ENCODE peak calls at places on chromosomes 3 and 15, in seven cellular contexts. K is dermis microvascular lymphatic vessel endothelial cell; H is HL-60; J is activated T-cell treated with anti-CD3 and anti-CD28 coated beads, Interleukin-2, amount 50 U/mL, for 72 hours; D is amygdala; C is stimulated activated CD4-positive, alpha-beta T cell treated with anti-CD3 and anti-CD28 coated beads, Interleukin-15, amount 100 ng/mL, for 1 hour; X is A172. Y is an unnamed sample.

GRCh38 chr3:23068016-23068728 is 135.0 kb upstream of the UBE2E2 start:
- DNase-seq in D (no peak), X (no peak), C (no peak), J (no peak), H (no peak), K (no peak), Y (no peak)

GRCh38 chr3:43054754-43055153 is 51.1 kb downstream of the POMGNT2 start:
- DNase-seq in C (no peak), K (no peak), J (no peak), H (no peak), D (no peak), X (no peak), Y (no peak)

GRCh38 chr15:95284933-95285401 is 1045.5 kb upstream of the NR2F2 start:
- DNase-seq in K (peak; percentile 75), H (peak; percentile 90), D (no peak), X (no peak), J (peak; percentile 1), C (no peak), Y (no peak)

GRCh38 chr3:40719660-40720287 is 195.0 kb downstream of the ZNF621 start:
- DNase-seq in K (peak; percentile 61), D (no peak), H (no peak), X (peak; percentile 2), J (no peak), C (no peak), Y (no peak)

GRCh38 chr15:68061578-68061977 is 7.5 kb downstream of the PIAS1 start:
- DNase-seq in H (no peak), X (no peak), K (no peak), J (no peak), C (no peak), D (no peak), Y (no peak)

GRCh38 chr3:140143670-140144069 is 208.7 kb downstream of the CLSTN2 start:
- DNase-seq in D (peak; percentile 9), C (no peak), H (no peak), K (no peak), X (no peak), J (no peak), Y (no peak)

GRCh38 chr3:129690963-129691362 is 84.5 kb upstream of the PLXND1 start:
- DNase-seq in K (no peak), J (no peak), D (no peak), H (no peak), X (no peak), C (no peak), Y (no peak)

GRCh38 chr15:88257311-88257901 is 867 bp upstream of the NTRK3 start:
- DNase-seq in K (no peak), D (peak; percentile 62), H (no peak), C (no peak), X (no peak), J (peak; percentile 49), Y (no peak)

GRCh38 chr3:41652931-41653330 is 309.0 kb downstream of the ULK4 start:
- DNase-seq in C (no peak), J (no peak), D (no peak), H (no peak), K (no peak), X (no peak), Y (no peak)

GRCh38 chr3:146124141-146124801 is 36.7 kb downstream of the PLOD2 start:
- DNase-seq in H (no peak), D (no peak), K (peak; percentile 32), C (no peak), J (no peak), X (peak; percentile 5), Y (no peak)

GRCh38 chr3:28279770-28280169 is 38.4 kb downstream of the CMC1 start:
- DNase-seq in H (no peak), X (no peak), D (no peak), K (no peak), C (no peak), J (no peak), Y (no peak)

GRCh38 chr3:195059006-195059350 is 212.0 kb downstream of the XXYLT1 start:
- DNase-seq in D (no peak), H (no peak), K (peak; percentile 89), C (no peak), X (no peak), J (no peak), Y (no peak)

GRCh38 chr3:81851166-81851565 is 89.7 kb upstream of the GBE1 start:
- DNase-seq in J (no peak), D (no peak), H (no peak), X (no peak), K (no peak), C (no peak), Y (no peak)

GRCh38 chr3:53519047-53519717 is 24.8 kb downstream of the CACNA1D start:
- DNase-seq in X (no peak), C (no peak), H (peak; percentile 25), D (no peak), K (no peak), J (no peak), Y (no peak)

GRCh38 chr15:64521726-64522164 is 61.4 kb downstream of the ZNF609 start:
- DNase-seq in X (peak; percentile 86), C (no peak), K (peak; percentile 37), J (no peak), H (peak; percentile 89), D (no peak), Y (peak; percentile 59)

GRCh38 chr3:157166115-157166514 is 6.2 kb upstream of the CCNL1 start:
- DNase-seq in D (no peak), K (no peak), J (no peak), H (no peak), X (no peak), C (no peak), Y (no peak)

GRCh38 chr3:22089284-22089683 is 338.3 kb upstream of the ZNF385D start:
- DNase-seq in C (no peak), X (peak; percentile 34), H (peak; percentile 4), D (no peak), J (no peak), K (peak; percentile 6), Y (no peak)

GRCh38 chr15:27686376-27686775 is 412.7 kb downstream of the OCA2 start:
- DNase-seq in X (no peak), J (no peak), D (no peak), K (no peak), H (no peak), C (no peak), Y (no peak)

GRCh38 chr15:23877502-23878412 is 190.7 kb upstream of the NDN start:
- DNase-seq in D (no peak), H (peak; percentile 27), C (no peak), J (peak; percentile 47), K (no peak), X (peak; percentile 6), Y (no peak)

GRCh38 chr15:93829115-93829849 is 402.1 kb upstream of the MCTP2 start:
- DNase-seq in D (no peak), K (no peak), J (no peak), X (peak; percentile 2), H (no peak), C (no peak), Y (no peak)

GRCh38 chr15:57217716-57218598 is 158.3 kb upstream of the CGNL1 start:
- DNase-seq in H (peak; percentile 45), K (peak; percentile 22), D (no peak), J (no peak), X (peak; percentile 14), C (no peak), Y (no peak)

GRCh38 chr15:76366714-76367113 is 30.1 kb downstream of the ISL2 start:
- DNase-seq in J (no peak), X (no peak), C (no peak), K (no peak), D (no peak), H (no peak), Y (no peak)

GRCh38 chr3:149519912-149520311 is 45.4 kb downstream of the TM4SF4 start:
- DNase-seq in H (no peak), K (no peak), X (no peak), J (no peak), D (no peak), C (no peak), Y (no peak)

GRCh38 chr15:70859998-70860397 is 6.0 kb upstream of the LARP6 start:
- DNase-seq in X (no peak), D (no peak), H (no peak), J (no peak), C (no peak), K (no peak), Y (no peak)

GRCh38 chr3:55524565-55525244 is 37.6 kb upstream of the WNT5A start:
- DNase-seq in H (no peak), X (peak; percentile 82), D (no peak), C (no peak), K (no peak), J (no peak), Y (no peak)

GRCh38 chr3:151925876-151926275 is 52.4 kb downstream of the SUCNR1 start:
- DNase-seq in K (peak; percentile 70), J (no peak), H (no peak), C (no peak), D (no peak), X (peak; percentile 84), Y (no peak)

GRCh38 chr15:58987036-58987435 is 427 bp upstream of the RNF111 start:
- DNase-seq in X (no peak), K (peak; percentile 16), J (no peak), D (no peak), H (no peak), C (no peak), Y (no peak)

GRCh38 chr3:13433931-13434330 is 13.8 kb upstream of the NUP210 start:
- DNase-seq in J (no peak), D (no peak), C (no peak), H (no peak), K (no peak), X (no peak), Y (no peak)

GRCh38 chr3:83224101-83224868 is 1462.8 kb upstream of the GBE1 start:
- DNase-seq in X (peak; percentile 74), K (peak; percentile 93), H (no peak), C (no peak), J (no peak), D (no peak), Y (no peak)

GRCh38 chr3:30779686-30780287 is 114.7 kb downstream of the GADL1 start:
- DNase-seq in X (no peak), J (no peak), C (no peak), H (peak; percentile 34), D (no peak), K (peak; percentile 43), Y (no peak)

GRCh38 chr15:51107612-51108011 is 12.9 kb upstream of the TNFAIP8L3 start:
- DNase-seq in H (no peak), X (no peak), C (no peak), K (no peak), D (no peak), J (no peak), Y (no peak)

GRCh38 chr3:12868039-12869024 is 27.0 kb upstream of the RPL32 start:
- DNase-seq in J (peak; percentile 67), C (peak; percentile 35), D (peak; percentile 62), H (peak; percentile 74), X (peak; percentile 85), K (peak; percentile 84), Y (peak; percentile 67)

GRCh38 chr3:37920156-37920686 is 58.5 kb downstream of the CTDSPL start:
- DNase-seq in D (no peak), C (no peak), K (no peak), H (no peak), J (no peak), X (no peak), Y (no peak)

GRCh38 chr3:192842711-192843436 is 74.8 kb downstream of the MB21D2 start:
- DNase-seq in H (no peak), D (no peak), C (no peak), X (no peak), K (no peak), J (no peak), Y (no peak)

GRCh38 chr3:43872301-43872700 is 181.6 kb downstream of the ABHD5 start:
- DNase-seq in C (no peak), J (no peak), K (peak; percentile 90), D (no peak), X (peak; percentile 90), H (no peak), Y (no peak)

GRCh38 chr3:195549931-195550519 is 6.9 kb upstream of the PPP1R2 start:
- DNase-seq in C (peak; percentile 39), X (no peak), J (peak; percentile 79), H (peak; percentile 67), K (peak; percentile 81), D (no peak), Y (no peak)

GRCh38 chr15:47822066-47822465 is 104.8 kb downstream of the SEMA6D start:
- DNase-seq in H (no peak), K (no peak), X (no peak), C (no peak), D (no peak), J (no peak), Y (no peak)

GRCh38 chr15:41698779-41699178 is 38.6 kb downstream of the MGA start:
- DNase-seq in J (no peak), K (no peak), D (no peak), X (peak; percentile 35), C (no peak), H (no peak), Y (no peak)

Y was measured in breast epithelium.